ENCODE peak calls at places on chromosomes 7 and 10, in seven cellular contexts. S is A549; Y is CD8-positive, alpha-beta T cell; H is GM23338; G is psoas muscle; W is heart left ventricle; V is iPS DF 6.9. J is an unnamed sample.

GRCh38 chr10:78410046-78410965 is 376.6 kb downstream of the RPS24 start:
- DNase-seq in Y (no peak), H (no peak), S (no peak), W (no peak), G (no peak), V (no peak), J (no peak)

GRCh38 chr10:1488970-1489548 is 248.3 kb downstream of the ADARB2 start:
- DNase-seq in V (no peak), G (no peak), H (no peak), Y (no peak), W (no peak), S (no peak), J (no peak)

GRCh38 chr10:63977329-63977923 is 456.2 kb downstream of the REEP3 start:
- DNase-seq in Y (no peak), W (no peak), H (peak; percentile 84), S (peak; percentile 40), G (no peak), V (peak; percentile 71), J (no peak)

GRCh38 chr10:7027237-7027912 is 383.5 kb downstream of the SFMBT2 start:
- DNase-seq in H (no peak), G (no peak), Y (no peak), S (no peak), V (no peak), W (no peak), J (no peak)

GRCh38 chr7:135744938-135745701 is 3.5 kb downstream of the FAM180A start:
- DNase-seq in G (no peak), Y (no peak), S (no peak), V (no peak), H (no peak), W (no peak), J (no peak)

GRCh38 chr7:32115831-32116230 is 45.6 kb upstream of the PDE1C start:
- DNase-seq in S (no peak), V (no peak), W (no peak), H (no peak), G (no peak), Y (no peak), J (no peak)

GRCh38 chr10:85557077-85557476 is 809.5 kb downstream of the GRID1 start:
- DNase-seq in S (no peak), Y (no peak), V (no peak), G (no peak), W (no peak), H (no peak), J (no peak)

GRCh38 chr10:99993994-99994689 is 15.6 kb downstream of the DNMBP start:
- DNase-seq in V (no peak), Y (peak; percentile 27), G (peak; percentile 65), H (peak; percentile 28), W (peak; percentile 66), S (no peak), J (no peak)

GRCh38 chr7:36207451-36208291 is 54.6 kb downstream of the EEPD1 start:
- DNase-seq in H (no peak), S (peak; percentile 71), W (peak; percentile 59), G (peak; percentile 90), Y (no peak), V (no peak), J (no peak)

GRCh38 chr10:95655571-95656290 is 780 bp downstream of the ALDH18A1 start:
- DNase-seq in W (no peak), S (peak; percentile 8), H (peak; percentile 45), G (no peak), Y (no peak), V (no peak), J (no peak)

GRCh38 chr7:1713502-1714484 is 43.7 kb downstream of the ELFN1 start:
- DNase-seq in V (no peak), G (peak; percentile 75), Y (no peak), S (no peak), H (peak; percentile 73), W (peak; percentile 83), J (peak; percentile 63)

GRCh38 chr10:3935933-3936359 is 150.9 kb upstream of the KLF6 start:
- DNase-seq in V (no peak), Y (no peak), W (no peak), S (no peak), H (no peak), G (no peak), J (no peak)

GRCh38 chr7:55498770-55499169 is 73.5 kb downstream of the VOPP1 start:
- DNase-seq in Y (no peak), G (no peak), V (no peak), H (no peak), W (no peak), S (no peak), J (no peak)

GRCh38 chr7:130276796-130277762 is 10.4 kb downstream of the CPA2 start:
- DNase-seq in V (no peak), Y (no peak), G (no peak), W (no peak), S (no peak), H (no peak), J (no peak)

GRCh38 chr10:43396061-43396927 is 12.7 kb downstream of the HNRNPF start:
- DNase-seq in W (peak; percentile 79), G (peak; percentile 87), V (no peak), Y (peak; percentile 62), S (peak; percentile 78), H (peak; percentile 83), J (peak; percentile 95)

GRCh38 chr7:44280993-44281721 is 44.2 kb downstream of the CAMK2B start:
- DNase-seq in G (peak; percentile 72), W (peak; percentile 43), H (no peak), V (no peak), S (no peak), Y (no peak), J (peak; percentile 70)

GRCh38 chr7:30896041-30896440 is 15.6 kb upstream of the AQP1 start:
- DNase-seq in G (no peak), W (no peak), V (no peak), S (no peak), Y (no peak), H (no peak), J (no peak)

GRCh38 chr10:58152698-58153263 is 114.9 kb downstream of the IPMK start:
- DNase-seq in H (peak; percentile 88), W (peak; percentile 32), V (peak; percentile 55), G (no peak), Y (no peak), S (no peak), J (no peak)

GRCh38 chr7:5470721-5471311 is 47.2 kb upstream of the TNRC18 start:
- DNase-seq in V (no peak), S (no peak), H (no peak), G (no peak), W (peak; percentile 69), Y (no peak), J (peak; percentile 88)

GRCh38 chr10:3282341-3282740 is 109.8 kb upstream of the PITRM1 start:
- DNase-seq in Y (no peak), H (no peak), V (no peak), G (no peak), W (no peak), S (no peak), J (no peak)

GRCh38 chr10:26438534-26439269 is 561 bp downstream of the APBB1IP start:
- DNase-seq in W (peak; percentile 31), H (peak; percentile 61), V (no peak), Y (peak; percentile 62), S (no peak), G (peak; percentile 67), J (peak; percentile 77)

GRCh38 chr10:77505431-77506334 is 131.9 kb downstream of the KCNMA1 start:
- DNase-seq in S (peak; percentile 28), Y (no peak), G (no peak), H (no peak), V (no peak), W (no peak), J (no peak)

DNA sequence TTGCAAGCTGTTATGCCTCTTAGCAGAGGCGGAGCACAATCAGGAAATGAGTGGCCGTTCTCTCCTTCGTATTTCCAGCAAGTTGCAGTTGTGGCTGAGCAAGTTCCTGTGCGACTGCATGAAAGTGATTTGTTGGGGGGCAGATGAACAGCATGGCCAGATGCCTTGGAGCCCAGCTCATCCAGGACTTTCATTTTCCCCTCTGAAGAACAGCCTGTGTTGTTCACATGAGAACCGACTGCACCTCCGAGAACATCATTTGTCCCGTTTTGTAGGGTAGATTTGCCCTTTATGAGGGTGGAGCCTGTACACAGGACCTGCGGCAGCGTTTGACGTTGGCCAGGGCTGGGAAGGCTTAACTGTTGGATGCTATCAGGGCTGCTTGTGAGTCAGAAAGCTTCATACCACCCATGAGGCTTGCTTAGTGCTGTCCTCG is 4.4 kb downstream of the BAG3 start:
- DNase-seq in S (no peak), G (peak; percentile 88), H (no peak), V (no peak), Y (peak; percentile 17), W (peak; percentile 82), J (peak; percentile 67)
- H3K4me1 ChIP-seq in S (peaks cover 68% of the 10 kb centered on the region), G (peaks cover 55% of the 10 kb centered on the region), H (peaks cover 33% of the 10 kb centered on the region), V (no peaks in the 10 kb centered on the region), Y (peaks cover 47% of the 10 kb centered on the region), W (peaks cover 80% of the 10 kb centered on the region), J (peaks cover 57% of the 10 kb centered on the region)

DNA sequence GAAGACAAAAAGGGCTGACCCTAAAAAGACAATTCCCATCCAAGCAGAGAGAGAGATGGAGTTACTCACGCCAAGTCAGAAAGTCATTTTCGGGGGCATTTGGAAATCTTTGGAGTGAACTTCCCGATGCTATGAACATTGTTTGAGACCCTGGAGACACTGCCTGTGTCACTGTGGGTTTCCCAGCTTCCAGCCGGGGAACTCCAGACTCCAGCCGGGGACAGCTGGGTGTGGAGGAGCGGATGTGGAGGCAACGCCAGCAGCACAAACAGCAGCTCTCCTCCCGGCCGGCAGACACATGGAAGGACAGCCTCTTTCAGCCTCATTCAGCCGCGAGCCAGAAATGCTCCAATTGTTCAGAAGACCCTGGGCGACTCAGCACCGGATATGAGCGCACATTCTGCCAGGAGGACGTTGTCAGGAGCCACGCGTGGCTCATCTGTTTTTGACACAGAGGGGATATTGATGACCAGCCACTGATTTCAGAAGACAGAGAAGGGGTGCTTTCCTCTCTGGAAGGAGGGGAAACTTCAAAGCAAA is 97.6 kb downstream of the PRPF18 start:
- DNase-seq in V (no peak), H (no peak), W (peak; percentile 94), Y (no peak), S (no peak), G (peak; percentile 81), J (peak; percentile 94)
- H3K27ac ChIP-seq in V (no peak overlapping the region), H (no peak overlapping the region), W (peak overlapping the region; percentile 88), Y (no peak overlapping the region), S (no peak overlapping the region), G (peak overlapping the region; percentile 69), J (peak overlapping the region; percentile 43)

DNA sequence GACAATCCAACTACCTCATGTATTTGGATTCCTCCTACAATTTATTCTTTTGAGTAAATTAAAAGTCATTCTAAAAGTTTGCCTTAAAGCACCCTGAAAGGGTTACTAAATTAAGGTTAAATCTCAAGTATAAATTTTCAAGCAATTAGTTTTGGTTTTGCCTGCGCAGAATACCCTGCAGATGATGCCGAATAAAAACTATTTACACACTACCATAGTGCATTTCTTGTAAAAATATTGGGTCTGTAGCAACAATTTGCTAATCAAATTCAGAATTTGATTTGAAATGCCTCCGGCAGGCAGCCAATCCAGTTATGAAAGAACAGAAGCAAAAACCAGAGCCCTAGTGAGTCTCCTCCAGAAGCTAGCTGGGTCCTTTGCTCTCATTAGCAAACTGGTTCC is 122.2 kb downstream of the TWIST1 start:
- DNase-seq in S (no peak), G (no peak), Y (no peak), V (no peak), H (no peak), W (no peak), J (no peak)
- H3K4me1 ChIP-seq in S (no peaks in the 10 kb centered on the region), G (no peaks in the 10 kb centered on the region), Y (no peaks in the 10 kb centered on the region), V (no peaks in the 10 kb centered on the region), H (peaks cover 4% of the 10 kb centered on the region), W (no peaks in the 10 kb centered on the region), J (no peaks in the 10 kb centered on the region)

DNA sequence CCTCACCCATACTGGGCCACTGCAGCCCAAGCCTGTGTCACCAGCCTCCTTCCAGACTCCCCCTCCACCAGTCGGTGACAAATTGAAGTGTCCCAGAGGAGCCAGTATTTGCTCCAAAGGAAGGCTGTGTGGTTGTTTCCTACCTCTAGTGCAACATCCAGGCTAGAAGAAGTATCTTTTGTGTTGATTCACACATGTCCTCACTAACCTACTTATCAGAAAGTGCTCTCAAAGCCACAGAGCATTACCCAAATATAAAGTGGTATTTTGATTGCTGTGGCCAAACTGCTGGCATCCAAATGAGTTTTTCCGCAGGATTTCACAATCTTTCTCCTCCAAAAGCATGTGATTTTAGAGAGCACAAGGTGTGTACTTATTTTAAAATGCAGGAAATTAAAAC is 134.8 kb downstream of the CUL2 start:
- DNase-seq in Y (no peak), H (no peak), W (no peak), V (no peak), G (no peak), S (no peak), J (no peak)
- H3K27ac ChIP-seq in Y (no peak overlapping the region), H (no peak overlapping the region), W (no peak overlapping the region), V (no peak overlapping the region), G (no peak overlapping the region), S (no peak overlapping the region), J (no peak overlapping the region)